ENCODE peak calls at places on chromosomes 5 and 9, in six cellular contexts. A is HCT116; S is CD8-positive, alpha-beta T cell; P is K562; V is lung; K is A549. N is an unnamed sample. For H3K4me1, the result is how much of the 10 kb centered on the place peaks cover.

GRCh38 chr5:59760798-59761348 is 132.7 kb downstream of the PDE4D start:
- DNase-seq in A (no peak), S (no peak), P (no peak), V (no peak), K (peak), N (no peak)

GRCh38 chr5:88942967-88943291 is 59.9 kb upstream of the MEF2C start:
- DNase-seq in A (no peak), S (no peak), P (no peak), V (no peak), K (no peak), N (no peak)

GRCh38 chr5:147509710-147510651 is at the start of gene DPYSL3:
- DNase-seq in A (peak), S (no peak), P (no peak), V (peak), K (peak), N (peak)

GRCh38 chr5:2751592-2752021 is at the start of gene IRX2:
- DNase-seq in A (no peak), S (no peak), P (no peak), V (peak), K (peak), N (peak)

GRCh38 chr5:148469446-148470062 is 85.8 kb downstream of the FBXO38 start:
- DNase-seq in A (no peak), S (no peak), P (no peak), V (no peak), K (no peak), N (no peak)

GRCh38 chr5:153480401-153480800 is 10.1 kb upstream of the GRIA1 start:
- DNase-seq in A (no peak), S (no peak), P (no peak), V (no peak), K (no peak), N (peak)

GRCh38 chr5:160508780-160509361 is 87.2 kb downstream of the PTTG1 start:
- DNase-seq in A (peak), S (peak), P (peak), V (peak), K (peak), N (no peak)

GRCh38 chr9:74847478-74848149 is 40.1 kb downstream of the TRPM6 start:
- DNase-seq in A (no peak), S (no peak), P (no peak), V (no peak), K (no peak), N (no peak)

GRCh38 chr5:83632874-83633273 is 87.8 kb downstream of the HAPLN1 start:
- DNase-seq in A (peak), S (no peak), P (no peak), V (no peak), K (peak), N (no peak)

GRCh38 chr5:81971694-81972495 is at the start of gene ATG10:
- DNase-seq in A (peak), S (peak), P (peak), V (peak), K (peak), N (peak)

GRCh38 chr5:83388608-83389007 is 82.9 kb upstream of the VCAN start:
- DNase-seq in A (no peak), S (no peak), P (no peak), V (no peak), K (peak), N (no peak)

GRCh38 chr5:19018822-19019221 is 969.2 kb downstream of the CDH18 start:
- DNase-seq in A (no peak), S (no peak), P (peak), V (no peak), K (no peak), N (no peak)

GRCh38 chr5:109691248-109691574 is 1.5 kb downstream of the MAN2A1 start:
- DNase-seq in A (no peak), S (no peak), P (no peak), V (no peak), K (no peak), N (no peak)

GRCh38 chr9:135400496-135400895 is 79.1 kb upstream of the PPP1R26 start:
- DNase-seq in A (no peak), S (no peak), P (no peak), V (no peak), K (no peak), N (no peak)

GRCh38 chr5:110616009-110616408 is 110.5 kb downstream of the TMEM232 start:
- DNase-seq in A (no peak), S (no peak), P (no peak), V (no peak), K (no peak), N (no peak)

GRCh38 chr5:155089649-155090048 is 76.1 kb downstream of the KIF4B start:
- DNase-seq in A (no peak), S (no peak), P (no peak), V (no peak), K (no peak), N (no peak)

GRCh38 chr9:137688725-137689124 is 69.9 kb downstream of the EHMT1 start:
- DNase-seq in A (no peak), S (no peak), P (no peak), V (no peak), K (no peak), N (no peak)

GRCh38 chr5:133222040-133222439 is 170.2 kb downstream of the HSPA4 start:
- DNase-seq in A (no peak), S (no peak), P (no peak), V (no peak), K (no peak), N (no peak)

GRCh38 chr9:135347461-135347860 is 132.1 kb upstream of the PPP1R26 start:
- DNase-seq in A (no peak), S (no peak), P (no peak), V (no peak), K (no peak), N (no peak)

GRCh38 chr9:94096819-94097577 is 12.7 kb downstream of the PTPDC1 start:
- DNase-seq in A (no peak), S (no peak), P (no peak), V (no peak), K (no peak), N (peak)

GRCh38 chr9:32395483-32396216 is 11.2 kb downstream of the ACO1 start:
- DNase-seq in A (no peak), S (no peak), P (no peak), V (no peak), K (peak), N (no peak)

GRCh38 chr5:98109561-98110006 is 663.9 kb upstream of the RGMB start:
- DNase-seq in A (no peak), S (no peak), P (no peak), V (no peak), K (no peak), N (no peak)

GRCh38 chr5:178196986-178197385 is 7.3 kb upstream of the HNRNPAB start:
- DNase-seq in A (no peak), S (no peak), P (peak), V (no peak), K (no peak), N (no peak)

GRCh38 chr5:176133289-176133870 is 104.8 kb upstream of the SIMC1 start:
- DNase-seq in A (no peak), S (no peak), P (no peak), V (no peak), K (no peak), N (no peak)

GRCh38 chr5:76326559-76327351 is 76.3 kb upstream of the IQGAP2 start:
- DNase-seq in A (no peak), S (no peak), P (no peak), V (no peak), K (no peak), N (no peak)

GRCh38 chr9:26462213-26462612 is 430.4 kb downstream of the CAAP1 start:
- DNase-seq in A (no peak), S (no peak), P (no peak), V (no peak), K (no peak), N (no peak)

DNA sequence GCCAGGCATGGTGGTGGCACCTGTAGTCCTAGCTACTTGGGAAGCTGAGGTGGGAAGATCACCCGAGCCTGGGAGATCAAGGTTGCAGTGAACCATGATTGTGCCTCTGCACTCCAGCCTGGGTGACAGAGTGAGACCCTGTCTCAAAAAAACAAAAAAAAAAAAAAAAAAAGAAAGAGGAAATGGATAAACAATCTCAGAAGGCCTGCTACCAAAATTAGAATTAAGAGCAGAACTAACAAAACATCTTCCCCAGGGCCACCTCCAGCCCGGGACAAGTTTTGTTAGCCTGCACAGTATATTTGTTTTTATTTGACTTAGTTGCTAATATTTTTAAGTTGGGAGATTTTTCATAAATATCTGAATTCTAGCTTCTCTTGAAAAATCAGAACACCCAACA is 23.1 kb downstream of the PAX5 start:
- DNase-seq in A (no peak), S (no peak), P (no peak), V (no peak), K (no peak), N (no peak)
- H3K4me1 ChIP-seq in A (under half), S (under half), P (under half), V (under half), K (under half), N (under half)

GRCh38 chr5:173318881-173319609 is 9.2 kb downstream of the STC2 start:
- DNase-seq in A (no peak), S (no peak), P (no peak), V (no peak), K (no peak), N (no peak)
- H3K27ac ChIP-seq in A (no peak), S (no peak), P (no peak), V (no peak), K (no peak), N (peak)

DNA sequence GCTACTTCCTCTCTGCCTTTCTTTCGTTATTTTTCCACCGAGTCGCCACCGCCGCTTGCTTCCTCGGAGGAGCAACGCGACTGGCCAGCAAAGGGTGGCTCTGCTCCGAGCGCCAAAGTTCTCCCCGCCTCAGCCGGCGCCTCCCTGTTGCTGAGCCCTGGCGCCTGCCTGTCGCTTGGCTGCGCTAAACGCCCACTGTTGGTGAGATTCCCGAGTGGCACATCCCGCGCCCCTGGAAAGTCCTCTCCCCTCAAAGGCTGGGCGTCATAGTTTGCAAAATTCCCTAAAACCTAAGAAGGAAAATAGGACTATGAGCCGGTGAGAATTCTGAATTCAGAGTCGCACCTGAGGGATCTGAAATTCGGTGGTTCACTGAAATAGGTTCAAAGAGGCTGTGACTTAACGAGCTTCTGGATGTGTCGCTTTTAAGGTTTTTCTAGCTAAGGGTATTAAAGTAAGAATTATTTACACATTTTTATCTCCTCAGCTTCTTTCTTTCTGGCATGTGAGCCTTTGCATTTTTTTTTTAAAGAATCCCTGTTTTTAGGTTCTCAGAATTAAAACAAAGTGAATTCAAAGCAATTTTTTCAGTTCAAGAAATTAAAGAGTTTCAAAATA is at the start of gene GRIN3A:
- DNase-seq in A (no peak), S (no peak), P (no peak), V (no peak), K (peak), N (no peak)
- TF ChIP-seq CTCF in A (no peak), S (no peak), P (peak), V (no peak), K (no peak), N (no peak)

GRCh38 chr5:118818604-118819003 is 169.7 kb downstream of the DTWD2 start:
- DNase-seq in A (no peak), S (no peak), P (no peak), V (no peak), K (no peak), N (no peak)
- H3K4me1 ChIP-seq in A (under half), S (under half), P (under half), V (under half), K (under half), N (under half)

DNA sequence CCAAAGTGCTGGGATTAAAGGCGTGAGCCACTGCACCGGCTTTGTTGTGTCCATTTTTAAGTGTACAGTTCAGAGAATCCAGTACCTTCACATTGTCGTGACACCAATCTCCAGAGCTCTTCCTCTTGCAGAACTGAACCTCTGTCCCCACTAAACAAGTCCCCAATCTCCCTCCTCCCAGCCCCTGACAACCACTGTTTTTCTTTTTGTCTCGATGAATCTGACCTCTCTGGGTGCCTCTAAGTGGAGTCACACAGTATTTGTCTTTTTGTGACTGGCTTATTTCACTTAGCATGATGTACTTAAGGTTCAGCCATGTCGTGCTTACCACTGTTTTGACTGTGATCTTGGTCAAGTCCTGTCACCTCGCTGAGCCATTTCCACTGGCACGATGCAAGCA is 1.6 kb downstream of the WDR38 start:
- DNase-seq in A (no peak), S (no peak), P (no peak), V (no peak), K (no peak), N (no peak)
- H3K27ac ChIP-seq in A (no peak), S (no peak), P (peak), V (no peak), K (no peak), N (no peak)

DNA sequence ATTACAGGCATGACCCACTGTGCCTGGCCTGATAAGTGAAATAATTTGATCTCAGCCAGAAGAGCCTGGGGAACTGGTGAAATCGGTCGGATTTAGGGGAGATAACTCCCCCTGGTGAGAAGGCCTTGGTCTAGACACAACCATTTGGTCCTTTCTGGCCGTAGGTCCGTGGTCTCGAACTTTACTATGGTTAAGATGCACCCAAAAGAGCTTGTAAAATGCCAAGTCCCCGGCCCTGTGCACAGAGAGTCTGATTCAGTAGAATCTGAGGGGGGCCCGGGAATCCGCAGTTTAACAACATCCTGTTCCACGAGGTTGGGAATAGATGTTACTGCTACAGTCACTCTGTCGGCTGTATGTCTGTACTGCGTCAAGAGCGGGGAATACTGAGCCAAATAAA is 140.7 kb downstream of the C9orf50 start:
- DNase-seq in A (no peak), S (no peak), P (no peak), V (no peak), K (peak), N (no peak)
- TF ChIP-seq CTCF in A (no peak), S (no peak), P (no peak), V (no peak), K (no peak), N (no peak)

GRCh38 chr5:75054110-75054930 is 2.0 kb upstream of the GCNT4 start:
- DNase-seq in A (no peak), S (no peak), P (no peak), V (peak), K (no peak), N (no peak)
- H3K4me1 ChIP-seq in A (under half), S (half or more), P (under half), V (under half), K (under half), N (under half)

GRCh38 chr5:67673618-67674017 is 477.0 kb upstream of the CD180 start:
- DNase-seq in A (no peak), S (no peak), P (no peak), V (no peak), K (no peak), N (no peak)
- H3K27ac ChIP-seq in A (no peak), S (no peak), P (no peak), V (no peak), K (no peak), N (no peak)

DNA sequence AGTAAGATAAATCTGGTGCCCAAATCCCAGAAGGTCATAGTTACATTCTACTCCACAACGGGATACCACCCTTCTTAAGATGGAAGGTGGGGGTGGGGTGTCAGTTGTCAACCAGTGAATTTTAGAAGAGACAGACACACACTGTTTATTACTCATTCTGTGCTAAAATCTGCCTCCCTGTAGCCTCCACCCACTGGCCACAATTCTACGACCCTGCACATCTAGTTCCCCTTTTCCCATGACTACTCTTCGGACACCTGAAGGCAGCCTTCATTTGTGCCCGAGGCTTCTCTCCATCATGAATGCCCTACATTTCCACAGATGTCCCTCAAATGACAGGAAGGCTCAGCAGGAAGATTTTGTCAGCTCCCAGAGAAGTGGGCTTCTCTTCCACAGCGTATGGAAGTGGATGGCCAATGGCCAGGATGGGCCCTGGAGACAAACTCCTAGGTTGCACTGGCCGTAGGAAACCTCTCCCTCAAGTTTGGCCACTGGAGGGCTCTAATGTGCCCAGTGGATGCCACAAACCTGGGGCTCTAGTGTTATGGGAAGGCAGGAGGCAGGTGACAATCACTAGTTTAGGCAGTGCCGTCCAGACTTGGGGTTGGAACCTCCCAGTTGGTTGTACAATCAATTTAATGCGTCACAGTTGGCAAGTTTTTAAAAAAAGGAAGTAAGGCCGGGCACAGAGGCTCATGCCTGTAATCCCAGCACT is 46.6 kb downstream of the PTPN3 start:
- DNase-seq in A (no peak), S (no peak), P (no peak), V (no peak), K (no peak), N (no peak)
- TF ChIP-seq CTCF in A (peak), S (no peak), P (no peak), V (no peak), K (no peak), N (no peak)

GRCh38 chr9:133568186-133568585 is 33.7 kb downstream of the ADAMTSL2 start:
- DNase-seq in A (no peak), S (no peak), P (no peak), V (no peak), K (no peak), N (no peak)
- H3K4me1 ChIP-seq in A (under half), S (under half), P (under half), V (under half), K (under half), N (under half)